ENCODE peak calls at places on chromosome 2, in five cellular contexts. B is fibroblast of pulmonary artery, S is mammary epithelial cell, P is AG10803, K is uterus. U is an unnamed sample.
A peak's percentile ranks its signal among the peaks of the same experiment; 100 is the strongest.

GRCh38 chr2:52931660-52932059 is 835.9 kb upstream of the CHAC2 start:
- DNase-seq in B (no peak), S (no peak), P (no peak), K (no peak), U (no peak)

GRCh38 chr2:206083602-206084467 is 2.1 kb downstream of the INO80D start:
- DNase-seq in B (no peak), S (peak; percentile 16), P (no peak), K (no peak), U (no peak)

GRCh38 chr2:218168635-218169462 is 2.1 kb upstream of the CXCR1 start:
- DNase-seq in B (peak; percentile 47), S (no peak), P (peak; percentile 9), K (peak; percentile 56), U (peak; percentile 34)

GRCh38 chr2:150234787-150235512 is 252.5 kb downstream of the RND3 start:
- DNase-seq in B (peak; percentile 69), S (peak; percentile 73), P (peak; percentile 97), K (no peak), U (no peak)

GRCh38 chr2:142008135-142008744 is 122.6 kb downstream of the LRP1B start:
- DNase-seq in B (no peak), S (no peak), P (peak; percentile 25), K (no peak), U (no peak)

GRCh38 chr2:44972771-44973535 is 31.5 kb downstream of the SIX3 start:
- DNase-seq in B (no peak), S (no peak), P (no peak), K (no peak), U (no peak)

GRCh38 chr2:194223173-194223670 is 1433.8 kb upstream of the SLC39A10 start:
- DNase-seq in B (no peak), S (no peak), P (no peak), K (no peak), U (no peak)

GRCh38 chr2:30266051-30266621 is 34.8 kb downstream of the LBH start:
- DNase-seq in B (no peak), S (no peak), P (no peak), K (peak; percentile 25), U (no peak)

GRCh38 chr2:49162151-49162550 is 7.8 kb upstream of the FSHR start:
- DNase-seq in B (no peak), S (no peak), P (peak; percentile 24), K (no peak), U (no peak)

GRCh38 chr2:105789745-105790466 is 45.2 kb downstream of the NCK2 start:
- DNase-seq in B (peak; percentile 42), S (peak; percentile 64), P (peak; percentile 75), K (peak; percentile 34), U (peak; percentile 88)

GRCh38 chr2:134207589-134208209 is 46.2 kb upstream of the MGAT5 start:
- DNase-seq in B (peak; percentile 64), S (peak; percentile 43), P (peak; percentile 41), K (peak; percentile 23), U (no peak)

GRCh38 chr2:80643598-80643997 is 339.0 kb upstream of the LRRTM1 start:
- DNase-seq in B (no peak), S (no peak), P (no peak), K (no peak), U (no peak)

GRCh38 chr2:124112966-124113365 is 87.9 kb downstream of the CNTNAP5 start:
- DNase-seq in B (peak; percentile 87), S (peak; percentile 7), P (no peak), K (no peak), U (no peak)

GRCh38 chr2:36462311-36462710 is 106.7 kb downstream of the CRIM1 start:
- DNase-seq in B (no peak), S (no peak), P (no peak), K (no peak), U (no peak)

GRCh38 chr2:151946856-151947523 is 118.8 kb upstream of the ARL5A start:
- DNase-seq in B (peak; percentile 10), S (no peak), P (no peak), K (peak; percentile 18), U (no peak)

GRCh38 chr2:231785413-231785812 is 832 bp upstream of the COPS7B start:
- DNase-seq in B (no peak), S (no peak), P (no peak), K (no peak), U (no peak)
- H3K4me3 ChIP-seq in B (no peak overlapping the region), S (peak overlapping the region; percentile 67), P (peak overlapping the region; percentile 71), K (no peak overlapping the region), U (peak overlapping the region; percentile 71)

GRCh38 chr2:153287109-153287801 is 191.3 kb downstream of the RPRM start:
- DNase-seq in B (no peak), S (no peak), P (no peak), K (no peak), U (no peak)
- TF ChIP-seq CTCF in B (peak; percentile 5), S (no peak), P (peak; percentile 13), K (no peak), U (no peak)

GRCh38 chr2:25673170-25674002 is at the start of gene DTNB:
- DNase-seq in B (peak; percentile 57), S (peak; percentile 89), P (peak; percentile 44), K (peak; percentile 83), U (peak; percentile 69)

GRCh38 chr2:25672500-25673169 is 742 bp downstream of the DTNB start:
- DNase-seq in B (peak; percentile 33), S (peak; percentile 56), P (peak; percentile 25), K (peak; percentile 58), U (peak; percentile 25)

GRCh38 chr2:25674003-25674362 is 606 bp upstream of the DTNB start:
- DNase-seq in B (no peak), S (no peak), P (no peak), K (no peak), U (no peak)

GRCh38 chr2:25669520-25669919 is 3.9 kb downstream of the DTNB start:
- DNase-seq in B (no peak), S (no peak), P (no peak), K (no peak), U (no peak)

GRCh38 chr2:25671622-25672021 is 1.8 kb downstream of the DTNB start:
- DNase-seq in B (no peak), S (no peak), P (no peak), K (no peak), U (no peak)
- H3K4me3 ChIP-seq in B (no peak overlapping the region), S (peak overlapping the region; percentile 93), P (no peak overlapping the region), K (no peak overlapping the region), U (no peak overlapping the region)

GRCh38 chr2:74147729-74148456 is at the start of gene BOLA3:
- DNase-seq in B (peak; percentile 70), S (peak; percentile 81), P (peak; percentile 68), K (peak; percentile 76), U (peak; percentile 68)
- TF ChIP-seq CTCF in B (peak; percentile 11), S (peak; percentile 52), P (peak; percentile 40), K (peak; percentile 54), U (no peak)